ENCODE peak calls at places on chromosomes 13 and 19, in seven cellular contexts. H is GM12878, C is H1, L is K562, J is SK-N-SH, F is HCT116, S is HepG2. P is an unnamed sample.

GRCh38 chr19:58476498-58477015 is 405 bp downstream of the ZNF446 start:
- DNase-seq in C (no peak), J (peak; percentile 73), L (peak; percentile 53), H (no peak), S (peak; percentile 25), F (no peak), P (no peak)

GRCh38 chr13:114325729-114326128 is 11.4 kb downstream of the CHAMP1 start:
- DNase-seq in L (no peak), H (no peak), J (no peak), S (no peak), C (no peak), F (no peak), P (no peak)

GRCh38 chr19:53898680-53899341 is 10.3 kb upstream of the CACNG7 start:
- DNase-seq in C (peak; percentile 99), H (no peak), J (peak; percentile 96), F (peak; percentile 77), L (peak; percentile 96), S (no peak), P (peak; percentile 67)

GRCh38 chr19:45780146-45780447 is 2.2 kb downstream of the DMPK start:
- DNase-seq in L (no peak), J (no peak), F (no peak), H (no peak), C (no peak), S (no peak), P (no peak)

GRCh38 chr19:1525343-1525742 is 1.5 kb downstream of the PLK5 start:
- DNase-seq in S (no peak), H (no peak), F (no peak), J (no peak), C (peak; percentile 48), L (no peak), P (no peak)

GRCh38 chr19:58356236-58356970 is 3.1 kb upstream of the A1BG start:
- DNase-seq in C (no peak), F (no peak), S (no peak), H (no peak), L (no peak), J (no peak), P (no peak)

GRCh38 chr13:111853766-111854165 is 213.2 kb upstream of the SOX1 start:
- DNase-seq in H (no peak), F (no peak), J (no peak), L (no peak), C (peak; percentile 36), S (no peak), P (no peak)

GRCh38 chr19:47991191-47991808 is 670 bp downstream of the BSPH1 start:
- DNase-seq in J (no peak), C (no peak), F (no peak), H (no peak), S (no peak), L (no peak), P (no peak)

GRCh38 chr13:62512194-62513141 is 1096.8 kb upstream of the PCDH20 start:
- DNase-seq in F (peak; percentile 35), H (peak; percentile 24), L (peak; percentile 1), S (peak; percentile 29), C (peak; percentile 68), J (peak; percentile 23), P (peak; percentile 28)

GRCh38 chr13:43085545-43085944 is 62.2 kb downstream of the DNAJC15 start:
- DNase-seq in H (no peak), L (peak; percentile 3), J (peak; percentile 17), S (no peak), C (no peak), F (peak; percentile 16), P (no peak)

GRCh38 chr19:16062789-16063188 is 13.5 kb upstream of the TPM4 start:
- DNase-seq in F (no peak), S (no peak), C (peak; percentile 91), L (peak; percentile 73), J (peak; percentile 73), H (no peak), P (no peak)

GRCh38 chr19:53908106-53908932 is 759 bp upstream of the CACNG7 start:
- DNase-seq in S (no peak), F (no peak), L (peak; percentile 77), J (peak; percentile 89), H (no peak), C (peak; percentile 94), P (peak; percentile 62)

GRCh38 chr19:3095375-3096191 is 1.4 kb downstream of the GNA11 start:
- DNase-seq in C (peak; percentile 68), S (peak; percentile 62), F (no peak), H (no peak), L (peak; percentile 40), J (no peak), P (peak; percentile 33)

GRCh38 chr19:14505488-14506239 is 9.7 kb upstream of the GIPC1 start:
- DNase-seq in F (peak; percentile 82), J (peak; percentile 78), C (peak; percentile 97), H (no peak), S (peak; percentile 64), L (peak; percentile 80), P (no peak)

GRCh38 chr19:28292822-28293500 is 920.0 kb downstream of the UQCRFS1 start:
- DNase-seq in F (no peak), S (no peak), L (no peak), C (no peak), J (peak; percentile 11), H (no peak), P (peak; percentile 16)

GRCh38 chr19:28291874-28292273 is 921.1 kb downstream of the UQCRFS1 start:
- DNase-seq in H (no peak), S (no peak), L (no peak), J (no peak), C (no peak), F (no peak), P (no peak)

GRCh38 chr19:28289294-28290063 is 923.5 kb downstream of the UQCRFS1 start:
- DNase-seq in L (no peak), C (no peak), S (no peak), H (no peak), F (no peak), J (peak; percentile 18), P (no peak)

GRCh38 chr19:28288850-28289249 is 924.1 kb downstream of the UQCRFS1 start:
- DNase-seq in S (no peak), C (no peak), J (no peak), F (no peak), H (no peak), L (no peak), P (no peak)

DNA sequence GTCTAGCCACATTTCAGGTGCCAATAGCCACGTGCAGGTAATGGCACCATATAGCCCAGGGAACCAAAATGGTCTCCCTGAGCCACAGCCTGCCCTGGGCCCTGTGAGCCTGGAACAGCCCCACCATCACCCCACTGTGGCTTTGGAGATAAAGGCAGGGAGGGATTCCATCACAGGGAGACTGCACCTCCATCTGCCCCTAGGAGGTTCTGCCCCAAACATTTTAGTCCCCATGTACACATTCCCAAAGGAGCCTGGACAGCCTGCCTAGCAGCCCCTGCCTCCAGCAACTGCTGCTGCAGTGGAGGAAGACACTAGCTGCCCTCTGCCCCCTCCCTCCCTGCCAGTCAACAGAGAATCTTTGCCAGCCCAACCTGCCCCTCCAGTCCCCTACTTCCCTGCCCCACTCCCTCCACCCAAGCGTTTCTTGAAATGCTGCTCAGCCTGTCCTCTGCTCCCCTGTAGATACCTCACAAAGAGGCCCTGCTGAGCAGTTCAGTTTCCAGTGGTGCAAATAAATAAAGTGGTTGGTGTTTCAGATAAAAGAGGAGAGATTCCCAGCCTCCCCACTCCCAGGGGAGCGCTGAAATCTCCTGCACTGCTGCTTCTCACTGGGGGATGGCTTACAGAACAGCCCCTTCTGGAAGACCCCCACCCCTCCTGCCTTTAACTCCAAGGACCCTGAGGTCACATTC is 921.8 kb downstream of the UQCRFS1 start:
- DNase-seq in L (no peak), H (no peak), J (no peak), C (no peak), S (no peak), F (no peak), P (no peak)
- TF ChIP-seq YY1 in L (no peak), H (no peak), J (no peak), C (no peak), S (no peak), F (no peak), P (no peak)

DNA sequence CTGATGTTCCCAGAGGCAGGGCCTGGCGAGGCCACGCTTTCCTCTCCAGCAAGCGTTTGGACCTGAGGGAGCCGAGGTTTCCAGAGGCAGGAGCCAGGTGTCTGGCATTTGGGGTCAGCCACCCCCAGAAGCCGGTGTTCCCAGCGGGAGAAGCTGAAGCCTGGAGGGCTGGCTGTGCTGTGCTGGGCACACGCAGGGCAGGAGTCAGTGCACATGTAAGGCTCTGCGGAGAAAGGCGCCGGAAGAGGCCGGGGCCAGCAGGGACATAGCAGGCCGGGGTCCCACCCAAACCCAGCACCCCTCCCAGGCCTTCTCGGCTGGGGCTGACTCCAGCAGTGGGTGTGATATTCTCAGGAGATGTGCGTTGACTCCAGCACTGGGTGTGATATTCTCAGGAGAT is 31.6 kb downstream of the MCF2L start:
- DNase-seq in S (no peak), L (no peak), C (no peak), J (peak; percentile 61), F (no peak), H (no peak), P (no peak)
- H3K4me1 ChIP-seq in S (peaks cover 68% of the 10 kb centered on the region), L (no peaks in the 10 kb centered on the region), C (no peaks in the 10 kb centered on the region), J (peaks cover 47% of the 10 kb centered on the region), F (peaks cover 7% of the 10 kb centered on the region), H (no peaks in the 10 kb centered on the region), P (peaks cover 10% of the 10 kb centered on the region)

GRCh38 chr19:5112681-5113080 is 143.8 kb downstream of the KDM4B start:
- DNase-seq in L (no peak), J (no peak), S (no peak), H (no peak), C (no peak), F (no peak), P (no peak)
- H3K9ac ChIP-seq in L (peak overlapping the region; percentile 35), J (no peak overlapping the region), S (no peak overlapping the region), H (no peak overlapping the region), C (no peak overlapping the region), F (no peak overlapping the region), P (peak overlapping the region; percentile 80)

GRCh38 chr13:93227906-93228801 is 1.5 kb downstream of the GPC6 start:
- DNase-seq in C (peak; percentile 86), L (peak; percentile 79), S (peak; percentile 80), F (no peak), J (peak; percentile 89), H (no peak), P (peak; percentile 77)

GRCh38 chr13:93225610-93226009 is 997 bp upstream of the GPC6 start:
- DNase-seq in L (no peak), F (no peak), C (no peak), S (no peak), H (no peak), J (no peak), P (no peak)

GRCh38 chr13:93226623-93227279 is at the start of gene GPC6:
- DNase-seq in F (no peak), C (no peak), H (no peak), S (peak; percentile 79), J (peak; percentile 80), L (peak; percentile 64), P (peak; percentile 75)

GRCh38 chr13:93226065-93226622 is 463 bp upstream of the GPC6 start:
- DNase-seq in L (no peak), J (peak; percentile 42), H (no peak), S (peak; percentile 52), F (no peak), C (no peak), P (no peak)

DNA sequence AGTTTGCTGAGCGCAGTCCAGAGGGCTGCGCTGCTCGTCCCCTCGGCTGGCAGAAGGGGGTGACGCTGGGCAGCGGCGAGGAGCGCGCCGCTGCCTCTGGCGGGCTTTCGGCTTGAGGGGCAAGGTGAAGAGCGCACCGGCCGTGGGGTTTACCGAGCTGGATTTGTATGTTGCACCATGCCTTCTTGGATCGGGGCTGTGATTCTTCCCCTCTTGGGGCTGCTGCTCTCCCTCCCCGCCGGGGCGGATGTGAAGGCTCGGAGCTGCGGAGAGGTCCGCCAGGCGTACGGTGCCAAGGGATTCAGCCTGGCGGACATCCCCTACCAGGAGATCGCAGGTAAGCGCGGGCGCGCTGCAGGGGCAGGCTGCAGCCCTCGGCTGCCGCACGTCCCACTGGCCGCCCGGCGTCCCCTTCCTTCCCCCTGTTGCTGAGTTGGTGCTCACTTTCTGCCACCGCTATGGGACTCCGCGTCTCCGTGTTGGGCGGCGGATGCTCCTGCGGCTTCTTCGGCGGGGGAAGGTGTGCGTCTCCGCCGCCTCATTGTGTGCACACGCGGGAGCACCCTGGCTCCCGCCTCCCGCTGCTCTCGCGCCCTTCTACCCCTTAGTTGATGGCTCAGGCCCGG is 786 bp downstream of the GPC6 start:
- DNase-seq in J (peak; percentile 74), L (peak; percentile 41), C (peak; percentile 81), F (no peak), S (peak; percentile 28), H (no peak), P (no peak)
- TF ChIP-seq YY1 in J (no peak), L (no peak), C (no peak), F (no peak), S (no peak), H (no peak), P (no peak)

P was measured in NT2/D1.